ENCODE peak calls at places on chromosome 16, in seven cellular contexts. One of them, this sample, is unnamed.

GRCh38 chr16:49557070-49557446 is 183.5 kb downstream of the C16orf78 start:
- DNase-seq in GM19239: no peak
- DNase-seq in stimulated activated effector memory CD8-positive, alpha-beta T cell treated with anti-CD3 and anti-CD28 coated beads, Interleukin-12 subunit alpha, Interleukin-12 subunit beta, amount 100 ng/mL, for 72 hours: no peak
- DNase-seq in renal cortical epithelial cell: no peak
- DNase-seq in ELF-1: peak
- DNase-seq in fibroblast of pulmonary artery: no peak
- DNase-seq in NCI-H2029: no peak
- DNase-seq in this sample: no peak

GRCh38 chr16:1992475-1993292 is 2.9 kb downstream of the SYNGR3 start:
- DNase-seq in GM19239: no peak
- DNase-seq in stimulated activated effector memory CD8-positive, alpha-beta T cell treated with anti-CD3 and anti-CD28 coated beads, Interleukin-12 subunit alpha, Interleukin-12 subunit beta, amount 100 ng/mL, for 72 hours: no peak
- DNase-seq in renal cortical epithelial cell: no peak
- DNase-seq in ELF-1: no peak
- DNase-seq in fibroblast of pulmonary artery: no peak
- DNase-seq in NCI-H2029: no peak
- DNase-seq in this sample: no peak

GRCh38 chr16:3578121-3578520 is 918 bp upstream of the NLRC3 start:
- DNase-seq in GM19239: no peak
- DNase-seq in stimulated activated effector memory CD8-positive, alpha-beta T cell treated with anti-CD3 and anti-CD28 coated beads, Interleukin-12 subunit alpha, Interleukin-12 subunit beta, amount 100 ng/mL, for 72 hours: peak
- DNase-seq in renal cortical epithelial cell: no peak
- DNase-seq in ELF-1: no peak
- DNase-seq in fibroblast of pulmonary artery: no peak
- DNase-seq in NCI-H2029: no peak
- DNase-seq in this sample: no peak

GRCh38 chr16:69382421-69382820 is 3.4 kb downstream of the TERF2 start:
- DNase-seq in GM19239: no peak
- DNase-seq in stimulated activated effector memory CD8-positive, alpha-beta T cell treated with anti-CD3 and anti-CD28 coated beads, Interleukin-12 subunit alpha, Interleukin-12 subunit beta, amount 100 ng/mL, for 72 hours: no peak
- DNase-seq in renal cortical epithelial cell: no peak
- DNase-seq in ELF-1: no peak
- DNase-seq in fibroblast of pulmonary artery: no peak
- DNase-seq in NCI-H2029: no peak
- DNase-seq in this sample: no peak

GRCh38 chr16:22977294-22977697 is 163.3 kb downstream of the HS3ST2 start:
- DNase-seq in GM19239: no peak
- DNase-seq in stimulated activated effector memory CD8-positive, alpha-beta T cell treated with anti-CD3 and anti-CD28 coated beads, Interleukin-12 subunit alpha, Interleukin-12 subunit beta, amount 100 ng/mL, for 72 hours: no peak
- DNase-seq in renal cortical epithelial cell: no peak
- DNase-seq in ELF-1: no peak
- DNase-seq in fibroblast of pulmonary artery: no peak
- DNase-seq in NCI-H2029: peak
- DNase-seq in this sample: peak

GRCh38 chr16:30567991-30568638 is 3.4 kb downstream of the ZNF688 start:
- DNase-seq in GM19239: no peak
- DNase-seq in stimulated activated effector memory CD8-positive, alpha-beta T cell treated with anti-CD3 and anti-CD28 coated beads, Interleukin-12 subunit alpha, Interleukin-12 subunit beta, amount 100 ng/mL, for 72 hours: no peak
- DNase-seq in renal cortical epithelial cell: peak
- DNase-seq in ELF-1: no peak
- DNase-seq in fibroblast of pulmonary artery: peak
- DNase-seq in NCI-H2029: no peak
- DNase-seq in this sample: no peak

GRCh38 chr16:19859603-19860002 is 25.0 kb downstream of the GPRC5B start:
- DNase-seq in GM19239: no peak
- DNase-seq in stimulated activated effector memory CD8-positive, alpha-beta T cell treated with anti-CD3 and anti-CD28 coated beads, Interleukin-12 subunit alpha, Interleukin-12 subunit beta, amount 100 ng/mL, for 72 hours: no peak
- DNase-seq in renal cortical epithelial cell: no peak
- DNase-seq in ELF-1: no peak
- DNase-seq in fibroblast of pulmonary artery: no peak
- DNase-seq in NCI-H2029: no peak
- DNase-seq in this sample: no peak

GRCh38 chr16:89093602-89094251 is at the start of gene ACSF3:
- DNase-seq in GM19239: peak
- DNase-seq in stimulated activated effector memory CD8-positive, alpha-beta T cell treated with anti-CD3 and anti-CD28 coated beads, Interleukin-12 subunit alpha, Interleukin-12 subunit beta, amount 100 ng/mL, for 72 hours: peak
- DNase-seq in renal cortical epithelial cell: no peak
- DNase-seq in ELF-1: no peak
- DNase-seq in fibroblast of pulmonary artery: peak
- DNase-seq in NCI-H2029: no peak
- DNase-seq in this sample: peak

GRCh38 chr16:51474414-51475091 is 323.5 kb upstream of the SALL1 start:
- DNase-seq in GM19239: no peak
- DNase-seq in stimulated activated effector memory CD8-positive, alpha-beta T cell treated with anti-CD3 and anti-CD28 coated beads, Interleukin-12 subunit alpha, Interleukin-12 subunit beta, amount 100 ng/mL, for 72 hours: no peak
- DNase-seq in renal cortical epithelial cell: no peak
- DNase-seq in ELF-1: no peak
- DNase-seq in fibroblast of pulmonary artery: no peak
- DNase-seq in NCI-H2029: no peak
- DNase-seq in this sample: no peak

GRCh38 chr16:53549970-53550406 is 47.0 kb upstream of the AKTIP start:
- DNase-seq in GM19239: peak
- DNase-seq in stimulated activated effector memory CD8-positive, alpha-beta T cell treated with anti-CD3 and anti-CD28 coated beads, Interleukin-12 subunit alpha, Interleukin-12 subunit beta, amount 100 ng/mL, for 72 hours: peak
- DNase-seq in renal cortical epithelial cell: peak
- DNase-seq in ELF-1: peak
- DNase-seq in fibroblast of pulmonary artery: peak
- DNase-seq in NCI-H2029: peak
- DNase-seq in this sample: peak

GRCh38 chr16:81519298-81520150 is 74.9 kb downstream of the CMIP start:
- DNase-seq in GM19239: peak
- DNase-seq in stimulated activated effector memory CD8-positive, alpha-beta T cell treated with anti-CD3 and anti-CD28 coated beads, Interleukin-12 subunit alpha, Interleukin-12 subunit beta, amount 100 ng/mL, for 72 hours: no peak
- DNase-seq in renal cortical epithelial cell: no peak
- DNase-seq in ELF-1: no peak
- DNase-seq in fibroblast of pulmonary artery: no peak
- DNase-seq in NCI-H2029: no peak
- DNase-seq in this sample: no peak

GRCh38 chr16:87919681-87919994 is 16.7 kb downstream of the CA5A start:
- DNase-seq in GM19239: no peak
- DNase-seq in stimulated activated effector memory CD8-positive, alpha-beta T cell treated with anti-CD3 and anti-CD28 coated beads, Interleukin-12 subunit alpha, Interleukin-12 subunit beta, amount 100 ng/mL, for 72 hours: no peak
- DNase-seq in renal cortical epithelial cell: no peak
- DNase-seq in ELF-1: no peak
- DNase-seq in fibroblast of pulmonary artery: no peak
- DNase-seq in NCI-H2029: no peak
- DNase-seq in this sample: no peak

GRCh38 chr16:50667497-50668367 is 13.4 kb downstream of the SNX20 start:
- DNase-seq in GM19239: no peak
- DNase-seq in stimulated activated effector memory CD8-positive, alpha-beta T cell treated with anti-CD3 and anti-CD28 coated beads, Interleukin-12 subunit alpha, Interleukin-12 subunit beta, amount 100 ng/mL, for 72 hours: no peak
- DNase-seq in renal cortical epithelial cell: no peak
- DNase-seq in ELF-1: no peak
- DNase-seq in fibroblast of pulmonary artery: no peak
- DNase-seq in NCI-H2029: no peak
- DNase-seq in this sample: no peak

GRCh38 chr16:11155284-11155806 is 100.7 kb downstream of the SOCS1 start:
- DNase-seq in GM19239: no peak
- DNase-seq in stimulated activated effector memory CD8-positive, alpha-beta T cell treated with anti-CD3 and anti-CD28 coated beads, Interleukin-12 subunit alpha, Interleukin-12 subunit beta, amount 100 ng/mL, for 72 hours: no peak
- DNase-seq in renal cortical epithelial cell: no peak
- DNase-seq in ELF-1: no peak
- DNase-seq in fibroblast of pulmonary artery: peak
- DNase-seq in NCI-H2029: no peak
- DNase-seq in this sample: no peak

GRCh38 chr16:69482410-69482951 is 58.1 kb downstream of the CYB5B start:
- DNase-seq in GM19239: no peak
- DNase-seq in stimulated activated effector memory CD8-positive, alpha-beta T cell treated with anti-CD3 and anti-CD28 coated beads, Interleukin-12 subunit alpha, Interleukin-12 subunit beta, amount 100 ng/mL, for 72 hours: no peak
- DNase-seq in renal cortical epithelial cell: peak
- DNase-seq in ELF-1: no peak
- DNase-seq in fibroblast of pulmonary artery: peak
- DNase-seq in NCI-H2029: no peak
- DNase-seq in this sample: no peak

GRCh38 chr16:72939247-72939646 is 108.7 kb downstream of the ZFHX3 start:
- DNase-seq in GM19239: no peak
- DNase-seq in stimulated activated effector memory CD8-positive, alpha-beta T cell treated with anti-CD3 and anti-CD28 coated beads, Interleukin-12 subunit alpha, Interleukin-12 subunit beta, amount 100 ng/mL, for 72 hours: no peak
- DNase-seq in renal cortical epithelial cell: no peak
- DNase-seq in ELF-1: peak
- DNase-seq in fibroblast of pulmonary artery: peak
- DNase-seq in NCI-H2029: no peak
- DNase-seq in this sample: no peak

GRCh38 chr16:7137560-7138330 is 194.9 kb upstream of the RBFOX1 start:
- DNase-seq in GM19239: no peak
- DNase-seq in stimulated activated effector memory CD8-positive, alpha-beta T cell treated with anti-CD3 and anti-CD28 coated beads, Interleukin-12 subunit alpha, Interleukin-12 subunit beta, amount 100 ng/mL, for 72 hours: no peak
- DNase-seq in renal cortical epithelial cell: no peak
- DNase-seq in ELF-1: no peak
- DNase-seq in fibroblast of pulmonary artery: no peak
- DNase-seq in NCI-H2029: peak
- DNase-seq in this sample: no peak

GRCh38 chr16:20740007-20740883 is 1.4 kb downstream of the THUMPD1 start:
- DNase-seq in GM19239: no peak
- DNase-seq in stimulated activated effector memory CD8-positive, alpha-beta T cell treated with anti-CD3 and anti-CD28 coated beads, Interleukin-12 subunit alpha, Interleukin-12 subunit beta, amount 100 ng/mL, for 72 hours: no peak
- DNase-seq in renal cortical epithelial cell: peak
- DNase-seq in ELF-1: no peak
- DNase-seq in fibroblast of pulmonary artery: peak
- DNase-seq in NCI-H2029: no peak
- DNase-seq in this sample: peak

GRCh38 chr16:23679274-23679985 is 741 bp downstream of the PLK1 start:
- DNase-seq in GM19239: no peak
- DNase-seq in stimulated activated effector memory CD8-positive, alpha-beta T cell treated with anti-CD3 and anti-CD28 coated beads, Interleukin-12 subunit alpha, Interleukin-12 subunit beta, amount 100 ng/mL, for 72 hours: no peak
- DNase-seq in renal cortical epithelial cell: peak
- DNase-seq in ELF-1: peak
- DNase-seq in fibroblast of pulmonary artery: peak
- DNase-seq in NCI-H2029: peak
- DNase-seq in this sample: peak

GRCh38 chr16:13068912-13069583 is 167.7 kb downstream of the SHISA9 start:
- DNase-seq in GM19239: no peak
- DNase-seq in stimulated activated effector memory CD8-positive, alpha-beta T cell treated with anti-CD3 and anti-CD28 coated beads, Interleukin-12 subunit alpha, Interleukin-12 subunit beta, amount 100 ng/mL, for 72 hours: no peak
- DNase-seq in renal cortical epithelial cell: no peak
- DNase-seq in ELF-1: no peak
- DNase-seq in fibroblast of pulmonary artery: no peak
- DNase-seq in NCI-H2029: no peak
- DNase-seq in this sample: no peak

GRCh38 chr16:17275076-17275732 is 195.6 kb downstream of the XYLT1 start:
- DNase-seq in GM19239: no peak
- DNase-seq in stimulated activated effector memory CD8-positive, alpha-beta T cell treated with anti-CD3 and anti-CD28 coated beads, Interleukin-12 subunit alpha, Interleukin-12 subunit beta, amount 100 ng/mL, for 72 hours: no peak
- DNase-seq in renal cortical epithelial cell: peak
- DNase-seq in ELF-1: no peak
- DNase-seq in fibroblast of pulmonary artery: no peak
- DNase-seq in NCI-H2029: no peak
- DNase-seq in this sample: peak

GRCh38 chr16:1299868-1300203 is 9.6 kb upstream of the UBE2I start:
- DNase-seq in GM19239: no peak
- DNase-seq in stimulated activated effector memory CD8-positive, alpha-beta T cell treated with anti-CD3 and anti-CD28 coated beads, Interleukin-12 subunit alpha, Interleukin-12 subunit beta, amount 100 ng/mL, for 72 hours: no peak
- DNase-seq in renal cortical epithelial cell: no peak
- DNase-seq in ELF-1: no peak
- DNase-seq in fibroblast of pulmonary artery: no peak
- DNase-seq in NCI-H2029: no peak
- DNase-seq in this sample: no peak

GRCh38 chr16:856811-857210 is 56.3 kb upstream of the GNG13 start:
- DNase-seq in GM19239: no peak
- DNase-seq in stimulated activated effector memory CD8-positive, alpha-beta T cell treated with anti-CD3 and anti-CD28 coated beads, Interleukin-12 subunit alpha, Interleukin-12 subunit beta, amount 100 ng/mL, for 72 hours: no peak
- DNase-seq in renal cortical epithelial cell: no peak
- DNase-seq in ELF-1: no peak
- DNase-seq in fibroblast of pulmonary artery: no peak
- DNase-seq in NCI-H2029: no peak
- DNase-seq in this sample: no peak

GRCh38 chr16:30900588-30900987 is 4.2 kb downstream of the CTF1 start:
- DNase-seq in GM19239: no peak
- DNase-seq in stimulated activated effector memory CD8-positive, alpha-beta T cell treated with anti-CD3 and anti-CD28 coated beads, Interleukin-12 subunit alpha, Interleukin-12 subunit beta, amount 100 ng/mL, for 72 hours: no peak
- DNase-seq in renal cortical epithelial cell: no peak
- DNase-seq in ELF-1: no peak
- DNase-seq in fibroblast of pulmonary artery: no peak
- DNase-seq in NCI-H2029: no peak
- DNase-seq in this sample: no peak

GRCh38 chr16:9597967-9598730 is 506.7 kb downstream of the HAPSTR1 start:
- DNase-seq in GM19239: no peak
- DNase-seq in stimulated activated effector memory CD8-positive, alpha-beta T cell treated with anti-CD3 and anti-CD28 coated beads, Interleukin-12 subunit alpha, Interleukin-12 subunit beta, amount 100 ng/mL, for 72 hours: no peak
- DNase-seq in renal cortical epithelial cell: no peak
- DNase-seq in ELF-1: no peak
- DNase-seq in fibroblast of pulmonary artery: no peak
- DNase-seq in NCI-H2029: no peak
- DNase-seq in this sample: no peak

GRCh38 chr16:73176577-73177013 is 128.7 kb upstream of the ZFHX3 start:
- DNase-seq in GM19239: no peak
- DNase-seq in stimulated activated effector memory CD8-positive, alpha-beta T cell treated with anti-CD3 and anti-CD28 coated beads, Interleukin-12 subunit alpha, Interleukin-12 subunit beta, amount 100 ng/mL, for 72 hours: no peak
- DNase-seq in renal cortical epithelial cell: peak
- DNase-seq in ELF-1: no peak
- DNase-seq in fibroblast of pulmonary artery: peak
- DNase-seq in NCI-H2029: no peak
- DNase-seq in this sample: peak

GRCh38 chr16:11792404-11793260 is 4.4 kb downstream of the ZC3H7A start:
- DNase-seq in GM19239: no peak
- DNase-seq in stimulated activated effector memory CD8-positive, alpha-beta T cell treated with anti-CD3 and anti-CD28 coated beads, Interleukin-12 subunit alpha, Interleukin-12 subunit beta, amount 100 ng/mL, for 72 hours: no peak
- DNase-seq in renal cortical epithelial cell: no peak
- DNase-seq in ELF-1: no peak
- DNase-seq in fibroblast of pulmonary artery: no peak
- DNase-seq in NCI-H2029: peak
- DNase-seq in this sample: no peak

GRCh38 chr16:50568187-50568830 is 20.1 kb downstream of the NKD1 start:
- DNase-seq in GM19239: no peak
- DNase-seq in stimulated activated effector memory CD8-positive, alpha-beta T cell treated with anti-CD3 and anti-CD28 coated beads, Interleukin-12 subunit alpha, Interleukin-12 subunit beta, amount 100 ng/mL, for 72 hours: no peak
- DNase-seq in renal cortical epithelial cell: no peak
- DNase-seq in ELF-1: no peak
- DNase-seq in fibroblast of pulmonary artery: no peak
- DNase-seq in NCI-H2029: no peak
- DNase-seq in this sample: no peak

GRCh38 chr16:52050418-52050817 is 496.5 kb downstream of the TOX3 start:
- DNase-seq in GM19239: no peak
- DNase-seq in stimulated activated effector memory CD8-positive, alpha-beta T cell treated with anti-CD3 and anti-CD28 coated beads, Interleukin-12 subunit alpha, Interleukin-12 subunit beta, amount 100 ng/mL, for 72 hours: no peak
- DNase-seq in renal cortical epithelial cell: peak
- DNase-seq in ELF-1: no peak
- DNase-seq in fibroblast of pulmonary artery: peak
- DNase-seq in NCI-H2029: no peak
- DNase-seq in this sample: peak

GRCh38 chr16:74817851-74818250 is 43.2 kb upstream of the FA2H start:
- DNase-seq in GM19239: no peak
- DNase-seq in stimulated activated effector memory CD8-positive, alpha-beta T cell treated with anti-CD3 and anti-CD28 coated beads, Interleukin-12 subunit alpha, Interleukin-12 subunit beta, amount 100 ng/mL, for 72 hours: no peak
- DNase-seq in renal cortical epithelial cell: no peak
- DNase-seq in ELF-1: peak
- DNase-seq in fibroblast of pulmonary artery: no peak
- DNase-seq in NCI-H2029: no peak
- DNase-seq in this sample: no peak

GRCh38 chr16:53053967-53054669 is 673 bp upstream of the CHD9 start:
- DNase-seq in GM19239: no peak
- DNase-seq in stimulated activated effector memory CD8-positive, alpha-beta T cell treated with anti-CD3 and anti-CD28 coated beads, Interleukin-12 subunit alpha, Interleukin-12 subunit beta, amount 100 ng/mL, for 72 hours: no peak
- DNase-seq in renal cortical epithelial cell: no peak
- DNase-seq in ELF-1: no peak
- DNase-seq in fibroblast of pulmonary artery: peak
- DNase-seq in NCI-H2029: no peak
- DNase-seq in this sample: peak

GRCh38 chr16:56814537-56815432 is 50.2 kb upstream of the SLC12A3 start:
- DNase-seq in GM19239: no peak
- DNase-seq in stimulated activated effector memory CD8-positive, alpha-beta T cell treated with anti-CD3 and anti-CD28 coated beads, Interleukin-12 subunit alpha, Interleukin-12 subunit beta, amount 100 ng/mL, for 72 hours: no peak
- DNase-seq in renal cortical epithelial cell: peak
- DNase-seq in ELF-1: peak
- DNase-seq in fibroblast of pulmonary artery: no peak
- DNase-seq in NCI-H2029: no peak
- DNase-seq in this sample: no peak

GRCh38 chr16:89729863-89730574 is 8.7 kb downstream of the ZNF276 start:
- DNase-seq in GM19239: no peak
- DNase-seq in stimulated activated effector memory CD8-positive, alpha-beta T cell treated with anti-CD3 and anti-CD28 coated beads, Interleukin-12 subunit alpha, Interleukin-12 subunit beta, amount 100 ng/mL, for 72 hours: no peak
- DNase-seq in renal cortical epithelial cell: no peak
- DNase-seq in ELF-1: peak
- DNase-seq in fibroblast of pulmonary artery: no peak
- DNase-seq in NCI-H2029: no peak
- DNase-seq in this sample: no peak